ENCODE peak calls at places on chromosomes 7 and 10, in nine cellular contexts. Q is HL-60, Y is C1 segment of cervical spinal cord, V is NAMALWA, B is NCI-H1092 treated with DMSO at 0.1 percent for 48 hours, T is RCC 7860, P is IMR-90, F is lower leg skin, U is cardiac septum. X is an unnamed sample.

GRCh38 chr7:92953657-92954056 is 117.3 kb upstream of the CDK6 start:
- DNase-seq in Q (no peak), Y (no peak), V (no peak), B (no peak), T (no peak), P (no peak), F (no peak), U (no peak), X (no peak)

GRCh38 chr10:10996966-10997620 is 20.6 kb upstream of the CELF2 start:
- DNase-seq in Q (no peak), Y (no peak), V (no peak), B (no peak), T (no peak), P (no peak), F (no peak), U (no peak), X (no peak)

GRCh38 chr10:128631801-128632241 is 505.6 kb upstream of the MKI67 start:
- DNase-seq in Q (no peak), Y (no peak), V (peak), B (no peak), T (no peak), P (no peak), F (no peak), U (no peak), X (no peak)

GRCh38 chr7:121676168-121676567 is 196.8 kb upstream of the PTPRZ1 start:
- DNase-seq in Q (no peak), Y (no peak), V (no peak), B (no peak), T (no peak), P (no peak), F (no peak), U (no peak), X (no peak)

GRCh38 chr7:77757589-77757988 is 40.6 kb downstream of the TMEM60 start:
- DNase-seq in Q (no peak), Y (no peak), V (peak), B (no peak), T (no peak), P (no peak), F (no peak), U (no peak), X (no peak)

GRCh38 chr7:2405201-2405600 is 1.8 kb downstream of the CHST12 start:
- DNase-seq in Q (no peak), Y (no peak), V (no peak), B (no peak), T (no peak), P (no peak), F (no peak), U (no peak), X (no peak)

GRCh38 chr7:143217806-143218205 is 4.0 kb upstream of the TAS2R40 start:
- DNase-seq in Q (no peak), Y (no peak), V (no peak), B (peak), T (no peak), P (no peak), F (no peak), U (no peak), X (no peak)

GRCh38 chr10:23656735-23657134 is 217.9 kb downstream of the OTUD1 start:
- DNase-seq in Q (no peak), Y (no peak), V (peak), B (no peak), T (no peak), P (no peak), F (no peak), U (no peak), X (peak)

GRCh38 chr10:80253266-80253962 is 36.0 kb downstream of the MAT1A start:
- DNase-seq in Q (peak), Y (no peak), V (no peak), B (no peak), T (no peak), P (no peak), F (no peak), U (no peak), X (peak)

GRCh38 chr10:132793871-132794849 is 8.2 kb upstream of the NKX6-2 start:
- DNase-seq in Q (no peak), Y (no peak), V (peak), B (peak), T (no peak), P (no peak), F (no peak), U (no peak), X (no peak)

GRCh38 chr7:14734839-14735321 is 167.7 kb downstream of the DGKB start:
- DNase-seq in Q (no peak), Y (no peak), V (peak), B (no peak), T (no peak), P (no peak), F (no peak), U (no peak), X (no peak)

GRCh38 chr10:47079177-47079580 is 168.0 kb downstream of the PTPN20 start:
- DNase-seq in Q (no peak), Y (no peak), V (no peak), B (no peak), T (no peak), P (peak), F (no peak), U (no peak), X (no peak)

GRCh38 chr10:5293691-5294550 is 70.8 kb upstream of the UCN3 start:
- DNase-seq in Q (no peak), Y (no peak), V (peak), B (peak), T (no peak), P (peak), F (no peak), U (peak), X (peak)

X was measured in CD4-positive, CD25-positive, alpha-beta regulatory T cell.